ENCODE peak calls at places on chromosomes 16 and 17, in four cellular contexts. O is RWPE1, T is endothelial cell, D is HL-60. U is an unnamed sample.
A peak's percentile ranks its signal among the peaks of the same experiment; 100 is the strongest.

GRCh38 chr16:22380529-22380928 is 6.1 kb upstream of the CDR2 start:
- DNase-seq in T (no peak), D (no peak), O (no peak), U (no peak)

GRCh38 chr16:68228652-68229051 is 7.3 kb downstream of the ESRP2 start:
- DNase-seq in D (no peak), O (no peak), T (no peak), U (no peak)

GRCh38 chr17:31318298-31319190 is 2.9 kb downstream of the EVI2A start:
- DNase-seq in O (peak; percentile 25), T (no peak), D (peak; percentile 65), U (peak; percentile 56)

GRCh38 chr17:73342057-73342522 is 30.3 kb upstream of the CDC42EP4 start:
- DNase-seq in D (no peak), T (peak; percentile 41), O (peak; percentile 34), U (peak; percentile 59)

GRCh38 chr16:12675852-12676251 is 127.8 kb downstream of the CPPED1 start:
- DNase-seq in T (no peak), O (no peak), D (no peak), U (no peak)

GRCh38 chr17:81958633-81959342 is 2.2 kb downstream of the NOTUM start:
- DNase-seq in O (no peak), D (no peak), T (no peak), U (no peak)

GRCh38 chr16:66551362-66551761 is 1.0 kb upstream of the CKLF start:
- DNase-seq in O (no peak), D (peak; percentile 52), T (peak; percentile 37), U (no peak)

GRCh38 chr17:41489531-41489930 is at the start of gene KRT36:
- DNase-seq in O (no peak), D (no peak), T (no peak), U (no peak)

GRCh38 chr16:85579199-85579598 is 33.9 kb upstream of the GSE1 start:
- DNase-seq in O (no peak), D (no peak), T (no peak), U (no peak)

GRCh38 chr17:80931421-80932265 is 60.0 kb upstream of the CHMP6 start:
- DNase-seq in D (no peak), O (no peak), T (no peak), U (peak; percentile 16)

GRCh38 chr16:87344931-87345631 is 27.9 kb upstream of the C16orf95 start:
- DNase-seq in O (no peak), D (peak; percentile 16), T (no peak), U (no peak)

GRCh38 chr17:50181155-50181554 is 15.3 kb downstream of the SGCA start:
- DNase-seq in T (no peak), O (no peak), D (no peak), U (no peak)

GRCh38 chr17:74981979-74982662 is 5.3 kb upstream of the CDR2L start:
- DNase-seq in O (no peak), T (peak; percentile 70), D (no peak), U (no peak)

GRCh38 chr17:49401971-49402491 is 12.7 kb downstream of the PHB1 start:
- DNase-seq in D (no peak), O (no peak), T (no peak), U (no peak)

GRCh38 chr16:69150146-69150865 is 17.9 kb downstream of the UTP4 start:
- DNase-seq in T (peak; percentile 69), O (peak; percentile 45), D (peak; percentile 41), U (no peak)

GRCh38 chr17:28404812-28405570 is 1.0 kb downstream of the SLC46A1 start:
- DNase-seq in O (no peak), D (no peak), T (no peak), U (no peak)

GRCh38 chr16:88686062-88686438 is 257 bp downstream of the SNAI3 start:
- DNase-seq in T (peak; percentile 11), O (no peak), D (no peak), U (no peak)

GRCh38 chr17:61335845-61336655 is 63.6 kb upstream of the TBX2 start:
- DNase-seq in T (no peak), D (no peak), O (no peak), U (peak; percentile 47)

GRCh38 chr17:1882836-1883235 is 53.0 kb downstream of the RPA1 start:
- DNase-seq in T (peak; percentile 34), D (no peak), O (peak; percentile 26), U (no peak)

GRCh38 chr17:40519089-40519775 is 17.8 kb upstream of the TNS4 start:
- DNase-seq in O (no peak), T (no peak), D (no peak), U (no peak)

GRCh38 chr16:84141143-84141670 is 3.8 kb downstream of the HSDL1 start:
- DNase-seq in D (no peak), O (no peak), T (no peak), U (no peak)

GRCh38 chr17:13016881-13017622 is 775 bp downstream of the ELAC2 start:
- DNase-seq in T (peak; percentile 14), O (peak; percentile 8), D (no peak), U (no peak)

GRCh38 chr16:81214745-81215166 is 23.7 kb upstream of the BCO1 start:
- DNase-seq in T (peak; percentile 21), D (no peak), O (no peak), U (no peak)